ENCODE peak calls at places on chromosomes 12 and 14, in six cellular contexts. K is fibroblast of lung, N is right atrium auricular region, C is AG09309, R is Peyer's patch, J is breast epithelium. L is an unnamed sample.

GRCh38 chr12:4286228-4286627 is 12.7 kb downstream of the CCND2 start:
- DNase-seq in K (no peak), N (no peak), C (no peak), R (no peak), J (no peak), L (no peak)

GRCh38 chr12:6426882-6427671 is 17.7 kb upstream of the CD27 start:
- DNase-seq in K (no peak), N (no peak), C (no peak), R (peak), J (no peak), L (no peak)

GRCh38 chr14:77980475-77981321 is 180.8 kb downstream of the ADCK1 start:
- DNase-seq in K (no peak), N (no peak), C (no peak), R (no peak), J (no peak), L (no peak)

GRCh38 chr12:2295941-2296461 is 243.2 kb downstream of the CACNA1C start:
- DNase-seq in K (peak), N (no peak), C (peak), R (no peak), J (no peak), L (peak)

GRCh38 chr12:6887460-6887859 is 14.4 kb upstream of the SPSB2 start:
- DNase-seq in K (no peak), N (no peak), C (no peak), R (no peak), J (no peak), L (no peak)

GRCh38 chr12:52090291-52090690 is 10.8 kb downstream of the SMIM41 start:
- DNase-seq in K (no peak), N (peak), C (no peak), R (no peak), J (no peak), L (no peak)

GRCh38 chr12:130463259-130463658 is 125.6 kb downstream of the PIWIL1 start:
- DNase-seq in K (no peak), N (no peak), C (no peak), R (no peak), J (no peak), L (no peak)

GRCh38 chr12:50936821-50937220 is 15.5 kb upstream of the HIGD1C start:
- DNase-seq in K (no peak), N (no peak), C (no peak), R (no peak), J (no peak), L (no peak)

GRCh38 chr12:4857472-4858291 is 52.0 kb upstream of the KCNA1 start:
- DNase-seq in K (peak), N (peak), C (peak), R (peak), J (peak), L (peak)

GRCh38 chr14:103105580-103106168 is 11.1 kb downstream of the EXOC3L4 start:
- DNase-seq in K (no peak), N (no peak), C (no peak), R (peak), J (no peak), L (no peak)

GRCh38 chr12:100348657-100349454 is 8.0 kb upstream of the SLC17A8 start:
- DNase-seq in K (peak), N (no peak), C (no peak), R (no peak), J (no peak), L (peak)

GRCh38 chr12:111409403-111410228 is 3.9 kb downstream of the SH2B3 start:
- DNase-seq in K (peak), N (no peak), C (no peak), R (peak), J (no peak), L (peak)

DNA sequence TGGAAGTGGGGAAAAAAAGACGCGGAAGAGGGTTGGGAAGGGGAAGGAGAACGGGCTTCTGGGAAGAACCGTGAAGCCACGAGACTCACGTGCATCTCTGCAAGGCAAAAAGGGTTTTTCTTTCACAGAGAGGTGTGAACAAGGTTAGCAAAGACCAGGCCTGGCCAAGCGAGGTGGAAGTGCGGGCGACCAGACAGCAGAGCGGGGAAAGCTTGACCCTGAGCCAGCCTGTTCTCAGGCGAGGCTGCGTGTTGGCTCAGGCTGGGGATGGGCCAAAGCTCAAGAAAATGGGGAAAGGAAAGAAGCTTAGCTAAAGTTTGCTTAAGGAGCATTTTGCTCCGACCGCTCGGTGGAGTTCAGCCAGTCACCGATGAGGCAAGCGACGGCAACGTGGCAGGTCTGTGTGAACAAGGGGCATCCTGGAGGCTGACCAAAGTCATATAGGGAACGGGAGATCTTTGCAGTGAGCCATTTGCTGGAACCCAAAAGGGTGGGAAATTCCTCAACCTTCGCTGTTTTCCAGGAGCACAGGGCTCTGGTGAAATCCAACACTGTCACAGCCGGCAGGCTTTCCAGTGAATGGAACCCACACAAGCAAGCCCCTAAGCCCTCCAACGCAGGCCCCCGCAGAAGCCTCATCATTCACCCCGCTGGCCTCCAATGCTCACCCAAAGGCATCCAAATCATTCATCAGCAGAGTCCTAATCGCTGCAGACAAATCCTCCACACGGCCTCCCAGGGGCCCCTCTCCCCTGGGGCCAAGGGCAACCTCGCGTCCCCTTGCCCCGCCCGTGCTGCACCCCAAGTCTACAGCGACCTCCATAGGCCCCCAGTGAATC is 793 bp downstream of the ZNF605 start:
- DNase-seq in K (peak), N (peak), C (peak), R (no peak), J (no peak), L (peak)
- TF ChIP-seq CTCF in K (no peak), N (no peak), C (no peak), R (no peak), J (no peak), L (no peak)

DNA sequence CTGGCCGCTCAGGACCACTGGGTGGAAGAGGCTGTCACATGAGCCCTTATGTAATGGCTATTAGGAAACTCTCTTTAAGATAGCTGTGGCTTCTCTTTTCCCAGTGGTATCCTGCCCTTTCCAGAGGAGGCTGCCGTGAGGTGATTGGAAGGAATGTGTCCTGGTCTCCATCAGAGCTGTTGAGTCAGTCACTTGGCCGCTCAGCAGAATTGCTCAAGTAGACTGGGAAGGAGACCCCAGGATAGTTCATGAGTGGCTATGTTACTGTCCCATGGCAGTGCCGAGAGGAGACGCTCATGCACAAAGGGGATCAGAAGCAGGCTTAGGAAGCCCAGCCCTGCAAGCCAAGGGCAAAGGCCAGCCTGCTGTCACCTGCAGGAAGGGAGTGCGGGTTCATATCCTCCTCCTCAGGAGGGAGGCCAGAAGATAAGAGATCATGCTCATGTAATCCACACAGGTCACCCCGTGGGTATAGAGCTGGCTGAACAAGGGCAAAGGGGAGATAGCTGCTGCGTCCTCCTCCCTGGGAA is 136.9 kb upstream of the MAX start:
- DNase-seq in K (peak), N (peak), C (peak), R (no peak), J (no peak), L (peak)
- H3K4me3 ChIP-seq in K (no peak), N (no peak), C (no peak), R (no peak), J (no peak), L (no peak)

DNA sequence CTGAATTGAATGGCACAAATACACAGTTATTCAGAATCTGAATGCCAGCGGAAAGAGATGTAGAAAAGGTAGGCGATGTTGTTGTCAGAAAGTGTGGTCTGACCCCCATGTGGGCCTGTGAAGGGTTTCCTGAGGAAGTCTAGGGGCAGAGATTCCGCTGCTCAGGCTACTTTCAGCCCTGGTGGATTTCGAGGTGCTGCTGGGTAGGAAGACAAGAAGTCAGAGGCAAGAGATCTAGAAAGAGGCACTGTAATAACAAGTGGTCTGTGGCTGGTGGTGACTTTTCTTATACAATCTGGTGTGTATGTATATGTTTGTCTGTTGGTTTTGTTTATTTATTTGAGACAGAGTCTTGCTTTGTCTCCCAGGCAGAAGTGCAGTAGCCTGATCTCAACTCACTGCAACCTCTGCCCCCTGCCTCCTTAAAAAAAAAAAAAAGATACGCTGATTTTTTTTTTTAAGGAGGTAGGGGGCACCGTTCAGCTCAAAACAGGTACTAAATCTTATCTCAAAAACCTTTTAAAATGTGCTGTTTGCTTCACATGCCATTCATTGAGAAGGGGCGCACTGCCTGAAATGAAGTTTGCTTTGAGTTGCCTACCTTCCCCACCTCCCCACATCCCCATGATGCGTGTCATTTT is 27.1 kb upstream of the MANSC4 start:
- DNase-seq in K (no peak), N (no peak), C (no peak), R (no peak), J (no peak), L (no peak)
- TF ChIP-seq CTCF in K (no peak), N (no peak), C (no peak), R (no peak), J (no peak), L (no peak)

GRCh38 chr14:101397206-101397605 is 164.1 kb upstream of the DIO3 start:
- DNase-seq in K (no peak), N (no peak), C (no peak), R (no peak), J (no peak), L (no peak)
- H3K4me3 ChIP-seq in K (no peak), N (no peak), C (no peak), R (no peak), J (no peak), L (no peak)

GRCh38 chr14:55353686-55354467 is 57.8 kb downstream of the ATG14 start:
- DNase-seq in K (no peak), N (no peak), C (no peak), R (no peak), J (no peak), L (no peak)
- TF ChIP-seq CTCF in K (no peak), N (no peak), C (no peak), R (no peak), J (no peak), L (no peak)

GRCh38 chr14:69572634-69573135 is 2.0 kb downstream of the CCDC177 start:
- DNase-seq in K (no peak), N (no peak), C (no peak), R (no peak), J (no peak), L (no peak)

GRCh38 chr14:69573841-69574265 is 818 bp downstream of the CCDC177 start:
- DNase-seq in K (peak), N (no peak), C (no peak), R (no peak), J (no peak), L (no peak)

GRCh38 chr14:69571879-69572633 is 2.6 kb downstream of the CCDC177 start:
- DNase-seq in K (peak), N (no peak), C (no peak), R (no peak), J (no peak), L (no peak)

GRCh38 chr14:69574266-69574953 is at the start of gene CCDC177:
- DNase-seq in K (peak), N (no peak), C (no peak), R (peak), J (peak), L (peak)

GRCh38 chr14:69573205-69573840 is 1.3 kb downstream of the CCDC177 start:
- DNase-seq in K (no peak), N (no peak), C (no peak), R (no peak), J (no peak), L (no peak)
- H3K4me3 ChIP-seq in K (no peak), N (no peak), C (no peak), R (peak), J (no peak), L (no peak)

GRCh38 chr14:23034498-23035302 is at the start of gene PSMB5:
- DNase-seq in K (peak), N (peak), C (peak), R (peak), J (peak), L (peak)
- TF ChIP-seq CTCF in K (no peak), N (no peak), C (no peak), R (no peak), J (no peak), L (no peak)

GRCh38 chr14:90644882-90645281 is 171.3 kb downstream of the TTC7B start:
- DNase-seq in K (peak), N (peak), C (peak), R (no peak), J (no peak), L (no peak)

GRCh38 chr14:90643982-90644510 is 172.2 kb downstream of the TTC7B start:
- DNase-seq in K (no peak), N (no peak), C (no peak), R (no peak), J (no peak), L (no peak)

GRCh38 chr14:90641111-90642010 is 174.9 kb downstream of the TTC7B start:
- DNase-seq in K (no peak), N (no peak), C (no peak), R (no peak), J (no peak), L (peak)

GRCh38 chr14:90639641-90640040 is 176.6 kb downstream of the TTC7B start:
- DNase-seq in K (no peak), N (no peak), C (no peak), R (no peak), J (no peak), L (no peak)

DNA sequence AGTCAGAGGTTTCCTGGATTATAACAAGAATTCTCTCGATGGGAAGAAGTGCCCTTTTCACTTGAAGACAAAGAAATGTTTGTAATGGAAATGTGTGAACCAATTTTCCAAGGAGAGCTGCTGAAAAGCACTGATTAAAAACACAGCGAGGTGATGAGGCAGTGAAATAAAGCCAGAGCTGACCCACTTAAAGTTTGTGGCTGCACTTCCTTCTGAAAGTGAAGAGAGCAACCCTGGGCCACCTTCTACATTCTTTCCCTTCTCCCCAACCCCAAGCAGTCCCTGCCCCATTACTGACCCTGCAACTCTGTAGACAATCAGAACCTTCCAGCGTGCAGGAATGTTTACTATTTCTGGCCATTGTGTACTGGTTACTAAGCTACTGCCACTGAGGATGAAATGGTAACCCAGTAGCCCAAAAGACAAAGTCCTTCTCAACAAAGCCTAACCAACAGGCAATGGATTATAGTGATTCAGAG is 174.0 kb downstream of the TTC7B start:
- DNase-seq in K (no peak), N (no peak), C (no peak), R (no peak), J (no peak), L (peak)
- H3K4me3 ChIP-seq in K (no peak), N (no peak), C (no peak), R (no peak), J (no peak), L (no peak)

DNA sequence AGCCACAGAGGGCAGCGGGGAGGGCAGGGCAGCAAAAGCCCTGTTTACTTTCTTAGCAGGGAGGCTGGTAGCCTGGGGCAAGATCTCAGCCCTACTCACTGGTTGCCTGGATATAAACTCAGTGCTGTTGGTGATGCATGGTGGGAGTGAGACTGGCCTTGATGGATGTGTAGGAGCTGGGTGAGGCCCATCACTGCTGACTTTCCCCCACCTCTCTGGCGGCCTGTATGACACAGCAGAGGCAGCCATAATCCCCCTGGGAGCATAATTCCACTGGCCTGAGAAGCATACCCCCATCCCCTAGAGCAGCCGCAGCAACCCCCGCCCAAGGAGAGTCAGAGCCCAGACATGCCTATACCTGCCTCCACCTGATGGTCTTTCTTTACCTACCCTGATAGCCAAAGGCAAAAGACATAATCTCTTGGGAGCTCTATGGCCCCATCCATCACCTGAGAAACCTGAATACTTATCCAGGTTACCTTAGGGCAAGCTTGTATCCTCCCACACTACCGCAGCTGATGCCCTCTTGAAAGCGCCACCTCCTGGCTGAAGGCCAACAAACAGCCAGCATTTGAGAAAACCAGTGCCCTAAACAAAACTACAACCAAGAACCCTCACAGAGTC is 59.3 kb downstream of the DNAI7 start:
- DNase-seq in K (no peak), N (no peak), C (no peak), R (no peak), J (no peak), L (peak)
- TF ChIP-seq CTCF in K (no peak), N (no peak), C (no peak), R (no peak), J (no peak), L (no peak)

L was measured in astrocyte of the spinal cord.